ENCODE peak calls at places on chromosomes 3 and 15, in six cellular contexts. S is uterus; H is naive B cell; T is heart left ventricle; B is CD4-positive, alpha-beta T cell; Z is Peyer's patch. A is an unnamed sample.

GRCh38 chr3:194087995-194088841 is 47.7 kb upstream of the HES1 start:
- DNase-seq in H (no peak), T (no peak), B (no peak), Z (no peak), S (no peak), A (no peak)

GRCh38 chr3:48565591-48566400 is 2.2 kb upstream of the UCN2 start:
- DNase-seq in Z (no peak), T (no peak), B (no peak), S (no peak), H (no peak), A (peak; percentile 66)

GRCh38 chr3:158802399-158803023 is 657 bp downstream of the MFSD1 start:
- DNase-seq in T (no peak), Z (peak; percentile 49), B (peak; percentile 2), S (no peak), H (peak; percentile 49), A (no peak)

GRCh38 chr3:50122071-50122470 is 33.1 kb upstream of the SEMA3F start:
- DNase-seq in Z (no peak), T (no peak), B (no peak), H (no peak), S (no peak), A (no peak)

GRCh38 chr3:53250453-53250852 is 5.4 kb downstream of the TKT start:
- DNase-seq in Z (no peak), H (no peak), T (no peak), S (no peak), B (no peak), A (no peak)

GRCh38 chr3:177037241-177037640 is 160.0 kb downstream of the TBL1XR1 start:
- DNase-seq in S (no peak), H (no peak), B (no peak), T (peak; percentile 38), Z (no peak), A (no peak)

GRCh38 chr15:23869391-23869790 is 182.3 kb upstream of the NDN start:
- DNase-seq in Z (no peak), B (no peak), T (peak; percentile 52), S (peak; percentile 18), H (no peak), A (peak; percentile 45)

GRCh38 chr15:29937956-29938355 is 115.7 kb upstream of the TJP1 start:
- DNase-seq in H (no peak), T (no peak), Z (no peak), B (no peak), S (no peak), A (peak; percentile 28)

GRCh38 chr3:5103743-5104142 is 18.3 kb upstream of the ARL8B start:
- DNase-seq in Z (no peak), T (no peak), B (no peak), H (no peak), S (no peak), A (no peak)

GRCh38 chr3:12679468-12679867 is 15.6 kb upstream of the RAF1 start:
- DNase-seq in B (no peak), S (no peak), T (peak; percentile 76), H (no peak), Z (no peak), A (peak; percentile 55)

GRCh38 chr3:12139111-12139511 is 19.6 kb downstream of the TIMP4 start:
- DNase-seq in Z (no peak), H (no peak), B (no peak), S (peak; percentile 49), T (peak; percentile 46), A (peak; percentile 69)

GRCh38 chr3:174303911-174304541 is 555.1 kb upstream of the NAALADL2 start:
- DNase-seq in B (no peak), T (no peak), Z (no peak), H (no peak), S (no peak), A (no peak)

GRCh38 chr15:67025719-67026118 is 39.7 kb upstream of the SMAD3 start:
- DNase-seq in B (no peak), S (no peak), Z (no peak), H (no peak), T (peak; percentile 58), A (peak; percentile 72)

GRCh38 chr3:30352919-30353318 is 253.5 kb upstream of the TGFBR2 start:
- DNase-seq in T (no peak), B (no peak), Z (no peak), S (no peak), H (no peak), A (no peak)

GRCh38 chr15:65550681-65551098 is 20.4 kb downstream of the HACD3 start:
- DNase-seq in T (no peak), Z (no peak), H (no peak), S (no peak), B (no peak), A (peak; percentile 66)

GRCh38 chr15:78909791-78910228 is 35.0 kb downstream of the CTSH start:
- DNase-seq in Z (peak; percentile 36), T (no peak), S (no peak), H (peak; percentile 30), B (no peak), A (no peak)